ENCODE peak calls at places on chromosomes 3 and 15, in five cellular contexts. A is nephron progenitor cell, V is posterior cingulate gyrus, M is mucosa of descending colon, N is KBM-7. I is an unnamed sample.

GRCh38 chr3:30836141-30836540 is 58.3 kb downstream of the GADL1 start:
- DNase-seq in V (no peak), N (no peak), M (no peak), A (no peak), I (no peak)

GRCh38 chr3:66182228-66182627 is 38.6 kb upstream of the SLC25A26 start:
- DNase-seq in N (no peak), A (no peak), M (no peak), V (no peak), I (no peak)

GRCh38 chr15:23647421-23648375 is at the start of gene MAGEL2:
- DNase-seq in A (peak), V (peak), M (peak), N (no peak), I (no peak)

GRCh38 chr3:171876651-171877272 is 33.6 kb downstream of the TMEM212 start:
- DNase-seq in M (no peak), A (no peak), V (no peak), N (no peak), I (peak)

GRCh38 chr3:123582315-123582714 is 2.5 kb downstream of the HACD2 start:
- DNase-seq in A (no peak), N (no peak), M (no peak), V (no peak), I (peak)

GRCh38 chr15:75366163-75366562 is 2.2 kb downstream of the MAN2C1 start:
- DNase-seq in N (no peak), V (no peak), A (no peak), M (no peak), I (no peak)

GRCh38 chr3:159866201-159866746 is 122.4 kb upstream of the IL12A start:
- DNase-seq in V (no peak), M (no peak), A (no peak), N (no peak), I (no peak)

GRCh38 chr3:130601662-130602061 is 84.7 kb downstream of the COL6A6 start:
- DNase-seq in A (no peak), N (no peak), V (no peak), M (no peak), I (peak)

GRCh38 chr3:23710555-23710954 is 95.2 kb upstream of the UBE2E1 start:
- DNase-seq in M (no peak), V (no peak), N (no peak), A (peak), I (no peak)

GRCh38 chr15:53351373-53351772 is 408.1 kb downstream of the WDR72 start:
- DNase-seq in A (no peak), M (no peak), V (no peak), N (no peak), I (no peak)

GRCh38 chr3:157532529-157533297 is 29.5 kb upstream of the VEPH1 start:
- DNase-seq in N (peak), V (no peak), M (no peak), A (peak), I (peak)

GRCh38 chr3:123084192-123084591 is 17.4 kb downstream of the PDIA5 start:
- DNase-seq in V (no peak), A (no peak), M (no peak), N (no peak), I (no peak)

GRCh38 chr3:117285721-117286120 is 576.1 kb downstream of the TUSC7 start:
- DNase-seq in M (no peak), V (no peak), N (no peak), A (no peak), I (no peak)

GRCh38 chr3:23198801-23199200 is 4.3 kb upstream of the UBE2E2 start:
- DNase-seq in V (no peak), M (no peak), N (no peak), A (no peak), I (no peak)

GRCh38 chr3:15694628-15695027 is 93.1 kb downstream of the BTD start:
- DNase-seq in M (no peak), N (no peak), V (no peak), A (no peak), I (no peak)

GRCh38 chr3:108838411-108838810 is 15.8 kb downstream of the TRAT1 start:
- DNase-seq in A (no peak), V (no peak), M (no peak), N (no peak), I (no peak)

GRCh38 chr3:174931473-174931872 is 72.3 kb downstream of the NAALADL2 start:
- DNase-seq in V (no peak), A (no peak), N (no peak), M (no peak), I (no peak)

GRCh38 chr15:101042320-101042719 is 123.2 kb downstream of the LRRK1 start:
- DNase-seq in N (no peak), V (no peak), A (no peak), M (no peak), I (no peak)

GRCh38 chr15:68387288-68388143 is 44.4 kb downstream of the ITGA11 start:
- DNase-seq in N (no peak), V (no peak), M (no peak), A (no peak), I (no peak)

GRCh38 chr15:90421527-90421926 is 33.5 kb downstream of the IQGAP1 start:
- DNase-seq in N (no peak), M (no peak), A (no peak), V (no peak), I (no peak)

GRCh38 chr3:96466441-96466840 is 348.0 kb upstream of the EPHA6 start:
- DNase-seq in A (no peak), V (no peak), M (no peak), N (no peak), I (no peak)

GRCh38 chr3:134064081-134064480 is 34.4 kb upstream of the SLCO2A1 start:
- DNase-seq in A (no peak), M (no peak), N (no peak), V (no peak), I (no peak)

GRCh38 chr3:27358372-27358771 is 10.8 kb downstream of the NEK10 start:
- DNase-seq in N (no peak), A (no peak), V (no peak), M (no peak), I (no peak)

GRCh38 chr3:141091416-141091815 is 40.3 kb downstream of the SPSB4 start:
- DNase-seq in A (no peak), M (no peak), V (no peak), N (no peak), I (no peak)

GRCh38 chr15:73626072-73626471 is 7.1 kb downstream of the NPTN start:
- DNase-seq in M (no peak), N (no peak), A (no peak), V (no peak), I (no peak)

GRCh38 chr3:38554127-38554827 is 58.1 kb downstream of the EXOG start:
- DNase-seq in M (no peak), A (no peak), N (no peak), V (no peak), I (no peak)

GRCh38 chr3:31885235-31885634 is 95.8 kb downstream of the OSBPL10 start:
- DNase-seq in A (no peak), V (no peak), N (no peak), M (no peak), I (peak)

GRCh38 chr3:157475921-157476395 is 27.3 kb downstream of the VEPH1 start:
- DNase-seq in N (no peak), M (no peak), V (no peak), A (no peak), I (peak)

GRCh38 chr15:68204776-68205557 is at the start of gene CALML4:
- DNase-seq in M (peak), N (peak), V (no peak), A (peak), I (no peak)

GRCh38 chr3:181711325-181712135 is at the start of gene SOX2:
- DNase-seq in A (peak), M (no peak), N (peak), V (peak), I (peak)

GRCh38 chr3:430186-430585 is 233.6 kb downstream of the CHL1 start:
- DNase-seq in M (no peak), N (no peak), A (no peak), V (no peak), I (peak)

GRCh38 chr3:129277829-129278271 is 820 bp upstream of the HMCES start:
- DNase-seq in M (no peak), N (no peak), V (no peak), A (peak), I (peak)

GRCh38 chr3:45024601-45025262 is 1.4 kb upstream of the CLEC3B start:
- DNase-seq in M (no peak), A (no peak), V (no peak), N (no peak), I (no peak)